ENCODE peak calls at places on chromosome 21, in nine cellular contexts. P is SK-N-SH, L is A549, W is K562, N is H1, T is HCT116, S is endothelial cell of umbilical vein, K is GM12878, O is HepG2. I is an unnamed sample.

GRCh38 chr21:16304700-16305099 is 574.9 kb downstream of the USP25 start:
- DNase-seq in P (no peak), L (no peak), W (no peak), N (no peak), T (no peak), S (peak; percentile 41), K (no peak), O (no peak), I (no peak)

GRCh38 chr21:38921511-38922215 is 115.9 kb downstream of the ETS2 start:
- DNase-seq in P (no peak), L (no peak), W (no peak), N (no peak), T (no peak), S (no peak), K (no peak), O (no peak), I (no peak)

GRCh38 chr21:39938086-39938611 is 70.9 kb downstream of the PCP4 start:
- DNase-seq in P (no peak), L (no peak), W (no peak), N (no peak), T (no peak), S (no peak), K (no peak), O (no peak), I (no peak)

GRCh38 chr21:37220433-37220980 is 46.6 kb downstream of the VPS26C start:
- DNase-seq in P (peak; percentile 82), L (peak; percentile 46), W (no peak), N (no peak), T (no peak), S (peak; percentile 70), K (no peak), O (peak; percentile 48), I (peak; percentile 76)

GRCh38 chr21:39386194-39386593 is 37.3 kb upstream of the HMGN1 start:
- DNase-seq in P (no peak), L (no peak), W (no peak), N (no peak), T (no peak), S (no peak), K (no peak), O (peak; percentile 75), I (peak; percentile 84)

GRCh38 chr21:34202553-34203332 is 129.4 kb downstream of the MRPS6 start:
- DNase-seq in P (peak; percentile 55), L (peak; percentile 14), W (no peak), N (peak; percentile 76), T (peak; percentile 3), S (no peak), K (no peak), O (no peak), I (peak; percentile 55)

GRCh38 chr21:32096411-32096810 is 182.4 kb downstream of the MIS18A start:
- DNase-seq in P (peak; percentile 56), L (peak; percentile 18), W (peak; percentile 52), N (peak; percentile 70), T (peak; percentile 28), S (peak; percentile 17), K (no peak), O (peak; percentile 13), I (peak; percentile 58)

GRCh38 chr21:34640858-34641257 is 25.9 kb upstream of the RCAN1 start:
- DNase-seq in P (no peak), L (peak; percentile 1), W (no peak), N (peak; percentile 3), T (no peak), S (peak; percentile 36), K (no peak), O (no peak), I (no peak)

GRCh38 chr21:39754811-39755210 is 9.8 kb downstream of the IGSF5 start:
- DNase-seq in P (no peak), L (no peak), W (no peak), N (no peak), T (no peak), S (no peak), K (no peak), O (no peak), I (no peak)

GRCh38 chr21:39671986-39672385 is 59.2 kb downstream of the B3GALT5 start:
- DNase-seq in P (no peak), L (no peak), W (no peak), N (no peak), T (no peak), S (no peak), K (no peak), O (no peak), I (no peak)

GRCh38 chr21:27505516-27505915 is 538.6 kb upstream of the ADAMTS5 start:
- DNase-seq in P (no peak), L (no peak), W (no peak), N (no peak), T (no peak), S (no peak), K (no peak), O (no peak), I (no peak)

GRCh38 chr21:31921079-31921478 is 48.3 kb downstream of the HUNK start:
- DNase-seq in P (no peak), L (peak; percentile 11), W (no peak), N (no peak), T (no peak), S (no peak), K (no peak), O (no peak), I (no peak)

GRCh38 chr21:31741116-31741515 is 9.2 kb upstream of the SCAF4 start:
- DNase-seq in P (no peak), L (no peak), W (no peak), N (no peak), T (no peak), S (no peak), K (no peak), O (no peak), I (no peak)

GRCh38 chr21:39911286-39911685 is 44.0 kb downstream of the PCP4 start:
- DNase-seq in P (no peak), L (no peak), W (no peak), N (no peak), T (no peak), S (no peak), K (no peak), O (no peak), I (no peak)

GRCh38 chr21:26686278-26686677 is 113.2 kb upstream of the CYYR1 start:
- DNase-seq in P (peak; percentile 17), L (peak; percentile 41), W (no peak), N (no peak), T (no peak), S (peak; percentile 10), K (no peak), O (no peak), I (peak; percentile 25)

GRCh38 chr21:39088831-39089380 is 94.3 kb downstream of the PSMG1 start:
- DNase-seq in P (no peak), L (peak; percentile 24), W (peak; percentile 29), N (no peak), T (no peak), S (peak; percentile 58), K (no peak), O (peak; percentile 50), I (no peak)

DNA sequence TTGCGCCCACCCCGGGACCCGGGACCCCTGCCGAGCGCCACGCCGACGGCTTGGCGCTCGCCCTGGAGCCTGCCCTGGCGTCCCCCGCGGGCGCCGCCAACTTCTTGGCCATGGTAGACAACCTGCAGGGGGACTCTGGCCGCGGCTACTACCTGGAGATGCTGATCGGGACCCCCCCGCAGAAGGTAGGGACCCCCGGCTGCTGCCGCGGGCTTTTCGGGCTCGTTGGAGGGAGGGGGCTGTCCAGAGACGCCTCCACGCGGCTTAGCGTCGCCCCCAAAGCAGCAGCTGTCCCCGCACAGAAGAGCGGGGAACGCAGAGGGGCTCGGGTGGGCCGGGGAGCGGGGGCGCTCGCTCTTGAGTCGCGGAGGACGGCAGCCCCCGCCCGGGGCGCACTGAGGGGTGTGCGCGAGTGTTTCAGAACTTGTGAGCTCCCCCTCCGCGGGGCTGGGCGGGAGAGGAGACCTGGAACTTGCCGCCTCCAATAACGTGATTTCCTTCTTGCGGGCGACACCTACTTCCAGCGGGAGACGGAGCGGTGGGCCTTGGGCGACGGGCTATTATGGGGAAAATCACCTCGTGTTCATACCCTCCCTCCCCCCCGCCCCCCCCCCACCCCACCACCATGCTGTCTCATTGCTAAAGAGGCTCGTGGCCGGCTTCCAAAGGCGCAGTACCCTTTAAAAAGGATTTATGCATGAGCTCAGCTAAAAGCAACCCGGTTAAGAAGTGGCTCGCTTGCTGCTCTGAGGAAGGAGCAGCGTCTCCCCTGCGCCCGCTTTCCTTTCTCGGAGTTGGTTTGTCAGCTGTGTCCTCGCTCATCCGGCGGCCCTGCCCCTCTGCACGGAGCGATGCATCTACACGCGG is 664 bp downstream of the BACE2 start:
- DNase-seq in P (peak; percentile 27), L (peak; percentile 29), W (no peak), N (peak; percentile 63), T (no peak), S (peak; percentile 41), K (no peak), O (no peak), I (no peak)
- TF ChIP-seq CTCF in P (peak; percentile 14), L (no peak), W (no peak), N (no peak), T (no peak), S (no peak), K (no peak), O (no peak), I (no peak)

GRCh38 chr21:45516671-45517151 is 25.5 kb downstream of the SLC19A1 start:
- DNase-seq in P (no peak), L (no peak), W (no peak), N (no peak), T (no peak), S (no peak), K (no peak), O (no peak), I (no peak)
- TF ChIP-seq MAX in P (no peak), L (no peak), W (no peak), N (no peak), T (no peak), S (no peak), K (no peak), O (no peak), I (no peak)

GRCh38 chr21:43624343-43624742 is 34.9 kb downstream of the HSF2BP start:
- DNase-seq in P (no peak), L (no peak), W (no peak), N (no peak), T (no peak), S (no peak), K (no peak), O (no peak), I (no peak)
- H3K4me3 ChIP-seq in P (no peak overlapping the region), L (no peak overlapping the region), W (no peak overlapping the region), N (no peak overlapping the region), T (no peak overlapping the region), S (no peak overlapping the region), K (no peak overlapping the region), O (no peak overlapping the region), I (no peak overlapping the region)

GRCh38 chr21:14766241-14766640 is 220.1 kb upstream of the SAMSN1 start:
- DNase-seq in P (peak; percentile 0), L (peak; percentile 20), W (no peak), N (peak; percentile 48), T (peak; percentile 7), S (no peak), K (no peak), O (peak; percentile 44), I (no peak)
- TF ChIP-seq CTCF in P (no peak), L (no peak), W (peak; percentile 48), N (peak; percentile 98), T (peak; percentile 35), S (no peak), K (no peak), O (peak; percentile 29), I (no peak)

I was measured in NB4.